ENCODE peak calls at places on chromosomes 4 and X, in five cellular contexts. R is sigmoid colon, S is stomach, P is body of pancreas, Q is small intestine. T is an unnamed sample.
A peak's percentile ranks its signal among the peaks of the same experiment; 100 is the strongest.

GRCh38 chrX:118459494-118459893 is 36.1 kb upstream of the DOCK11 start:
- DNase-seq in R (no peak), P (no peak), Q (peak; percentile 13), S (no peak), T (no peak)

GRCh38 chrX:144791298-144791697 is 456.0 kb upstream of the SPANXN1 start:
- DNase-seq in R (no peak), S (no peak), Q (no peak), P (no peak), T (no peak)

GRCh38 chr4:139509727-139510410 is 46.1 kb downstream of the SETD7 start:
- DNase-seq in S (peak; percentile 27), R (no peak), P (no peak), Q (peak; percentile 56), T (no peak)

GRCh38 chrX:115345654-115346014 is 56.1 kb downstream of the LUZP4 start:
- DNase-seq in Q (no peak), R (no peak), S (no peak), P (no peak), T (no peak)

GRCh38 chrX:37613898-37614297 is 42.4 kb downstream of the LANCL3 start:
- DNase-seq in S (no peak), P (no peak), Q (no peak), R (no peak), T (no peak)

GRCh38 chr4:8862800-8863758 is 8.6 kb downstream of the HMX1 start:
- DNase-seq in R (no peak), Q (no peak), P (no peak), S (no peak), T (no peak)

GRCh38 chr4:24720979-24721378 is 74.4 kb upstream of the SOD3 start:
- DNase-seq in S (no peak), R (no peak), P (no peak), Q (no peak), T (peak; percentile 22)

GRCh38 chrX:47523297-47523696 is 37.7 kb upstream of the ARAF start:
- DNase-seq in R (peak; percentile 90), Q (peak; percentile 64), S (peak; percentile 86), P (peak; percentile 82), T (peak; percentile 83)

GRCh38 chr4:98612318-98613250 is 45.8 kb downstream of the TSPAN5 start:
- DNase-seq in S (no peak), R (no peak), Q (no peak), P (no peak), T (no peak)

GRCh38 chr4:17447675-17448298 is 64.1 kb downstream of the QDPR start:
- DNase-seq in S (peak; percentile 33), R (no peak), Q (peak; percentile 72), P (peak; percentile 32), T (peak; percentile 35)

GRCh38 chr4:128483041-128483440 is 195.4 kb upstream of the PGRMC2 start:
- DNase-seq in P (no peak), S (no peak), R (no peak), Q (no peak), T (no peak)

GRCh38 chr4:116866116-116866515 is 219.3 kb downstream of the TRAM1L1 start:
- DNase-seq in P (no peak), S (no peak), Q (no peak), R (no peak), T (no peak)

GRCh38 chrX:132292753-132293152 is 73.5 kb upstream of the RAP2C start:
- DNase-seq in R (no peak), S (no peak), Q (peak; percentile 52), P (peak; percentile 37), T (no peak)

GRCh38 chrX:38175140-38175539 is 45.5 kb downstream of the SRPX start:
- DNase-seq in P (peak; percentile 51), Q (peak; percentile 40), S (peak; percentile 31), R (no peak), T (no peak)

GRCh38 chr4:6405417-6405747 is 67.0 kb downstream of the PPP2R2C start:
- DNase-seq in Q (no peak), P (no peak), S (no peak), R (no peak), T (no peak)

GRCh38 chr4:168797738-168798375 is 212.2 kb downstream of the CBR4 start:
- DNase-seq in P (no peak), R (no peak), Q (no peak), S (no peak), T (no peak)

GRCh38 chrX:13669246-13669689 is 16.3 kb downstream of the TCEANC start:
- DNase-seq in P (peak; percentile 92), R (peak; percentile 82), Q (peak; percentile 91), S (peak; percentile 84), T (peak; percentile 76)

GRCh38 chr4:52718123-52718522 is 33.1 kb downstream of the ERVMER34-1 start:
- DNase-seq in Q (no peak), S (no peak), P (no peak), R (no peak), T (no peak)

GRCh38 chr4:24973471-24974251 is 57.1 kb downstream of the LGI2 start:
- DNase-seq in R (peak; percentile 79), P (no peak), Q (no peak), S (peak; percentile 31), T (peak; percentile 72)

GRCh38 chrX:16148896-16149295 is 18.4 kb upstream of the MAGEB17 start:
- DNase-seq in R (no peak), Q (no peak), S (no peak), P (no peak), T (no peak)

GRCh38 chr4:56981795-56982201 is 3.1 kb downstream of the POLR2B start:
- DNase-seq in R (no peak), P (no peak), S (no peak), Q (no peak), T (no peak)

GRCh38 chr4:151530783-151531182 is 121.8 kb downstream of the FHIP1A start:
- DNase-seq in Q (no peak), P (no peak), R (no peak), S (no peak), T (no peak)

DNA sequence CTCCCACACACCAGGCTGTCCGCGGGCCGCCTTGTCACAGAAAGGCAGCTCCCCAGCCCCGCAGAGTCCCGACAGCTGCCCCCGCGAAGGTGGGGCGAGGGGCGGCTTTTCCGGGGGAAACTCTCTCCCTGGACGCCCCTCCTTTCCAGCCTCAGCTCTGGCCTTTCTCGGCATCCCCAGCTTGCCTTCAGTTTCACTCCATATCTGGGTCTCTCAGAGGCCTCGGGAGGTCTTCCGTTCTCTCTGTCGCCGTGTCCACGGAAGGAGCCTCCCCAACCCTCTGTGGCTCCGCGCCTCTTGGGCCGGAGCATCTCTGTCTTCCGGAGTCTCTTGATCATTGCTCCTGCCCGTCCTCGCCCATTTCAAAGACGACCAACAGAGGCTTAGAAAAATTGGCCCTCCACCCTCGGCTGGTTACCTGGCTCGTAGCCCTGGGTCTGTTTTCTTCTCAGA is 6.1 kb upstream of the MSX1 start:
- DNase-seq in P (no peak), R (peak; percentile 56), S (no peak), Q (no peak), T (no peak)
- H3K4me3 ChIP-seq in P (no peak overlapping the region), R (no peak overlapping the region), S (peak overlapping the region; percentile 43), Q (no peak overlapping the region), T (no peak overlapping the region)

GRCh38 chr4:135185256-135185655 is 983.7 kb upstream of the PABPC4L start:
- DNase-seq in R (no peak), P (no peak), Q (no peak), S (no peak), T (no peak)

GRCh38 chr4:135186002-135186401 is 984.4 kb upstream of the PABPC4L start:
- DNase-seq in P (no peak), R (no peak), S (no peak), Q (no peak), T (no peak)

DNA sequence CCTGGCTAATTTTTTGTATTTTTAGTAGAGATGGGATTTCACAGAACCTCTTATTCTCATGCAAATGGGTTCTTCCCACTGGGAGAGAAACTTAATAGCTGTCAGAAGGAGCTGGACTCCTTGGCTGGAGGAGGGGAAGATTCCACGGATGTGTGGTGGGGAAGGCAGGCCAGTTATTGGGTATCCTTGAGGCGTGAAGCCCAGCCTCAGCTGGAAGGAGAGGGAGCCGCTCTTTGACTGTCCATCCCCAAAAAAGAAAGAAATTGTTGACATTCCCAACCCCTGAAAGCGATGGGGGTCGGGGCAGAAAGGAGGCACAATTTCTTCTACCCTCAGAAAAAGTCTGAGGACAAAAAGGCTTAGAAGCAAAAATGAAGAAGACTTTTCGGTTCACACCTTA is 983.1 kb upstream of the PABPC4L start:
- DNase-seq in S (no peak), P (no peak), R (no peak), Q (no peak), T (no peak)
- H3K27ac ChIP-seq in S (no peak overlapping the region), P (no peak overlapping the region), R (no peak overlapping the region), Q (no peak overlapping the region), T (no peak overlapping the region)

GRCh38 chr4:1293531-1293941 is 3.8 kb downstream of the MAEA start:
- DNase-seq in R (no peak), Q (no peak), P (no peak), S (no peak), T (no peak)

GRCh38 chr4:1290165-1290977 is 680 bp downstream of the MAEA start:
- DNase-seq in P (peak; percentile 74), S (peak; percentile 64), Q (peak; percentile 62), R (no peak), T (no peak)

GRCh38 chr4:1293981-1294380 is 4.3 kb downstream of the MAEA start:
- DNase-seq in R (peak; percentile 41), S (peak; percentile 71), P (peak; percentile 59), Q (no peak), T (no peak)

GRCh38 chr4:1291091-1291490 is 1.4 kb downstream of the MAEA start:
- DNase-seq in S (peak; percentile 23), Q (no peak), P (no peak), R (no peak), T (no peak)

DNA sequence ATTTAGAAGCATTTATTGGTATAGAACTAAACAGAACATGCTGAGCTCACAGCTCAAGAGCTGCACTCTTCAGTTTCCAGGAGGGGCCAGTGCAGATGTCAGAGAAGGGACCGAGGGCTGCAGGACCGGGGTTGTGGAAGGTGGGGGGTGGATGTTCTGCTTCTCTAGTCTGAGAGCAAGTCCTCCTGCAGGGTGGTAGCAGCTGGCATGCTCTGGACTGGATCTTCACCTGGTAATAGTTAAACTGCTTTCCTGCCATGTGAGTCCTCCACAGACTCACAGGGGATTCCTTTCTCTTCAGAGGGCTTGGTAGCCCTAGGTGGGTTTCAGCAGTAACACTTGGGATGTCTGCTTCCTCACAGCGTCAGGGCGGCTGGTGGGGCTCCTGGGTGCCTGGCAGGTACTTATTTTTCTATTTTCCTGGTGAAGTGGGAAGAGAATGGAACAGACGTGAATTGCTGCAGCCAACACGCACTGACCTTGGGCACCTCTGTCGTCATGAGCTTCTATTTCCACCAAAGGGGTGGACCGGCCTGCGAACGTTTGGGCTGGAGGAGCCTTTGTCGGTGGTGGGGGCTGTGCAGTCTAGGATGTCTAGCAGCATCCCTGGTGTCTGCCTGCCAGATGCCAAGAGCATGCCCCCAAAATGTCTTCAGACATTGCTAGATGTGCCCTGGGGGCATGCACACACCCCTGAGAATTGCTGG is 2.5 kb downstream of the MAEA start:
- DNase-seq in R (no peak), Q (no peak), S (peak; percentile 13), P (no peak), T (no peak)
- H3K4me3 ChIP-seq in R (no peak overlapping the region), Q (no peak overlapping the region), S (peak overlapping the region; percentile 94), P (no peak overlapping the region), T (no peak overlapping the region)

GRCh38 chr4:47122592-47123291 is 91.4 kb downstream of the GABRB1 start:
- DNase-seq in P (peak; percentile 59), S (peak; percentile 42), R (no peak), Q (peak; percentile 76), T (peak; percentile 52)

GRCh38 chr4:47118192-47118879 is 87.0 kb downstream of the GABRB1 start:
- DNase-seq in P (no peak), S (no peak), Q (no peak), R (no peak), T (no peak)

DNA sequence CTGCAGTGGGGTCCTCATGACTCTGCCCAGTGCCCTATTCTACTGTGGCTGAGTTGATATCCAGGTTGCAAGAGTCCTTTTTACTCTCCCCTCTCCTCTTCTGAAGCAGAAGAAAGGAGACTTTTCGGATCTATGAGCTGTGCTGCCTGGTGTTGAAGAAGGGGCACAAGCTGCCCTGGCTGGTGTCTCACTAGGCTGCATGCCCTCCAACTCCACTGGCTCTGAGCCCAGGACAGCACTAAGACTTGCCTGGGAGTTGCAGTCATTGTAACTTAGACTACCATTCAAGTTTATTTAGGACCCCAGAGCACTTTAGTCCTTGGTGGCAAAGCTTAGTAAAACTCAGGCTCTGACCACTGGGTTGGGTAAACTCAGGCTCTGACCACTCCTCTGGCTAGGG is 89.4 kb downstream of the GABRB1 start:
- DNase-seq in S (no peak), R (no peak), Q (no peak), P (no peak), T (no peak)
- H3K27ac ChIP-seq in S (no peak overlapping the region), R (no peak overlapping the region), Q (no peak overlapping the region), P (no peak overlapping the region), T (no peak overlapping the region)